ENCODE peak calls at places on chromosomes 1 and 21, in four cellular contexts. One of them, this sample, is unnamed.

GRCh38 chr1:22918644-22919043 is 54.0 kb downstream of the LACTBL1 start:
- DNase-seq in heart left ventricle: no peak
- DNase-seq in GM12878: no peak
- DNase-seq in right lobe of liver: no peak
- DNase-seq in this sample: no peak

GRCh38 chr1:93437976-93438605 is 9.8 kb upstream of the FNBP1L start:
- DNase-seq in right lobe of liver: no peak
- DNase-seq in heart left ventricle: no peak
- DNase-seq in GM12878: no peak
- DNase-seq in this sample: no peak

GRCh38 chr1:230308039-230308438 is 118.1 kb downstream of the PGBD5 start:
- DNase-seq in right lobe of liver: peak; percentile 72
- DNase-seq in GM12878: no peak
- DNase-seq in heart left ventricle: peak; percentile 70
- DNase-seq in this sample: peak; percentile 92

GRCh38 chr1:185920602-185921001 is 186.4 kb downstream of the HMCN1 start:
- DNase-seq in right lobe of liver: no peak
- DNase-seq in heart left ventricle: no peak
- DNase-seq in GM12878: no peak
- DNase-seq in this sample: no peak

GRCh38 chr1:61079276-61079897 is 3.0 kb upstream of the NFIA start:
- DNase-seq in right lobe of liver: no peak
- DNase-seq in GM12878: no peak
- DNase-seq in heart left ventricle: no peak
- DNase-seq in this sample: no peak

GRCh38 chr1:75632350-75632949 is 21.5 kb upstream of the SLC44A5 start:
- DNase-seq in heart left ventricle: no peak
- DNase-seq in GM12878: no peak
- DNase-seq in right lobe of liver: no peak
- DNase-seq in this sample: no peak

GRCh38 chr1:70222716-70223235 is 1.6 kb downstream of the SRSF11 start:
- DNase-seq in heart left ventricle: no peak
- DNase-seq in GM12878: no peak
- DNase-seq in right lobe of liver: no peak
- DNase-seq in this sample: no peak

GRCh38 chr1:40384413-40384762 is 10.9 kb downstream of the SMAP2 start:
- DNase-seq in GM12878: no peak
- DNase-seq in heart left ventricle: no peak
- DNase-seq in right lobe of liver: no peak
- DNase-seq in this sample: no peak

GRCh38 chr1:78145105-78145580 is 99.4 kb downstream of the GIPC2 start:
- DNase-seq in GM12878: no peak
- DNase-seq in right lobe of liver: peak; percentile 32
- DNase-seq in heart left ventricle: peak; percentile 34
- DNase-seq in this sample: peak; percentile 43

GRCh38 chr1:54952950-54953718 is 27.3 kb upstream of the TMEM61 start:
- DNase-seq in right lobe of liver: no peak
- DNase-seq in heart left ventricle: no peak
- DNase-seq in GM12878: no peak
- DNase-seq in this sample: no peak

GRCh38 chr1:9476790-9477463 is 62.3 kb upstream of the SLC25A33 start:
- DNase-seq in right lobe of liver: no peak
- DNase-seq in heart left ventricle: no peak
- DNase-seq in GM12878: no peak
- DNase-seq in this sample: no peak

GRCh38 chr21:46095814-46096595 is 1.9 kb upstream of the COL6A2 start:
- DNase-seq in GM12878: no peak
- DNase-seq in right lobe of liver: no peak
- DNase-seq in heart left ventricle: no peak
- DNase-seq in this sample: no peak

GRCh38 chr1:78035121-78035520 is 10.6 kb upstream of the GIPC2 start:
- DNase-seq in heart left ventricle: no peak
- DNase-seq in right lobe of liver: no peak
- DNase-seq in GM12878: no peak
- DNase-seq in this sample: no peak

GRCh38 chr1:77857557-77857956 is 30.9 kb upstream of the NEXN start:
- DNase-seq in GM12878: no peak
- DNase-seq in heart left ventricle: no peak
- DNase-seq in right lobe of liver: no peak
- DNase-seq in this sample: no peak

GRCh38 chr1:3697810-3698209 is 45.5 kb downstream of the TP73 start:
- DNase-seq in GM12878: no peak
- DNase-seq in heart left ventricle: no peak
- DNase-seq in right lobe of liver: no peak
- DNase-seq in this sample: peak; percentile 64

GRCh38 chr1:110228853-110229252 is 18.7 kb downstream of the KCNC4 start:
- DNase-seq in GM12878: no peak
- DNase-seq in right lobe of liver: no peak
- DNase-seq in heart left ventricle: no peak
- DNase-seq in this sample: no peak

GRCh38 chr21:38989097-38989744 is 183.5 kb downstream of the ETS2 start:
- DNase-seq in heart left ventricle: no peak
- DNase-seq in right lobe of liver: no peak
- DNase-seq in GM12878: no peak
- DNase-seq in this sample: no peak

GRCh38 chr1:15176898-15177665 is 23.5 kb downstream of the TMEM51 start:
- DNase-seq in right lobe of liver: no peak
- DNase-seq in GM12878: no peak
- DNase-seq in heart left ventricle: no peak
- DNase-seq in this sample: no peak

GRCh38 chr1:77553568-77554291 is 128.7 kb downstream of the ZZZ3 start:
- DNase-seq in GM12878: no peak
- DNase-seq in heart left ventricle: no peak
- DNase-seq in right lobe of liver: no peak
- DNase-seq in this sample: no peak

GRCh38 chr1:159598196-159598595 is 10.6 kb downstream of the APCS start:
- DNase-seq in right lobe of liver: no peak
- DNase-seq in heart left ventricle: no peak
- DNase-seq in GM12878: no peak
- DNase-seq in this sample: no peak

GRCh38 chr1:54204199-54204598 is 4.2 kb downstream of the MRPL37 start:
- DNase-seq in right lobe of liver: no peak
- DNase-seq in GM12878: no peak
- DNase-seq in heart left ventricle: no peak
- DNase-seq in this sample: no peak

GRCh38 chr1:18380288-18380687 is 100.4 kb upstream of the KLHDC7A start:
- DNase-seq in GM12878: no peak
- DNase-seq in heart left ventricle: no peak
- DNase-seq in right lobe of liver: no peak
- DNase-seq in this sample: no peak

GRCh38 chr1:119294728-119295127 is 73.9 kb upstream of the HAO2 start:
- DNase-seq in right lobe of liver: no peak
- DNase-seq in heart left ventricle: no peak
- DNase-seq in GM12878: no peak
- DNase-seq in this sample: no peak

GRCh38 chr1:64757213-64757612 is 12.3 kb downstream of the RAVER2 start:
- DNase-seq in heart left ventricle: no peak
- DNase-seq in right lobe of liver: no peak
- DNase-seq in GM12878: no peak
- DNase-seq in this sample: no peak

GRCh38 chr1:193703101-193703500 is 516.7 kb upstream of the B3GALT2 start:
- DNase-seq in heart left ventricle: no peak
- DNase-seq in GM12878: no peak
- DNase-seq in right lobe of liver: no peak
- DNase-seq in this sample: no peak

DNA sequence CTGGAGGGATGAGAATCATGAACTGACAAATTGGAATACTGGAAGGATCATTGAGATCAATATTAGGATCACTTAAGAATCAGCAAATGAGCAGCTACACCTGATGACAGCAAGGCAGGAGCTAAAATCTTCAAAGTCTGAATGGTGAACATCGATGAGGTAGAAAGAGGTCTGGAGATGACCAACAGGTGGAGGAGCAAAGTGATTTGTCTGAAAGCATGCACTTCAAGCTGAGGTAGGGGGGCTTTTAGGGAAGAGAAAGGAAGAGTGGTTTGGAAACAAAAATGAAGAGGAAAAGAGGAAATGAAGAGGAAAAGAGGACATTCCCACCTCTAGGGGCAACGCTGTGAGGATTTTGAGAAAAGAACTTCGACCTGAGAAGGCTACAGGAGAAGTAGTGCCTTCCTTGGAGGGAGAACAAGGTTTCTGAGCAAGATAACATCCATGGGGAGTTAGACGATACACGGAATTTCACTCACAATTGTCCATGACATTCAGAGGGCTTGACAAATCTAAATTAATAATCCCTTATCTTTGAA is 79.0 kb downstream of the APP start:
- DNase-seq in heart left ventricle: no peak
- DNase-seq in GM12878: no peak
- DNase-seq in right lobe of liver: no peak
- DNase-seq in this sample: no peak
- TF ChIP-seq CTCF in heart left ventricle: no peak
- TF ChIP-seq CTCF in GM12878: no peak
- TF ChIP-seq CTCF in right lobe of liver: no peak
- TF ChIP-seq CTCF in this sample: no peak

GRCh38 chr1:167821356-167821685 is 92.6 kb downstream of the ADCY10 start:
- DNase-seq in heart left ventricle: no peak
- DNase-seq in GM12878: no peak
- DNase-seq in right lobe of liver: no peak
- DNase-seq in this sample: no peak

GRCh38 chr1:167824163-167824794 is 89.7 kb downstream of the ADCY10 start:
- DNase-seq in GM12878: no peak
- DNase-seq in heart left ventricle: no peak
- DNase-seq in right lobe of liver: no peak
- DNase-seq in this sample: no peak

GRCh38 chr1:167821969-167822685 is 91.8 kb downstream of the ADCY10 start:
- DNase-seq in right lobe of liver: no peak
- DNase-seq in heart left ventricle: no peak
- DNase-seq in GM12878: no peak
- DNase-seq in this sample: no peak

GRCh38 chr1:167820684-167821355 is 93.1 kb downstream of the ADCY10 start:
- DNase-seq in right lobe of liver: no peak
- DNase-seq in GM12878: no peak
- DNase-seq in heart left ventricle: no peak
- DNase-seq in this sample: no peak

DNA sequence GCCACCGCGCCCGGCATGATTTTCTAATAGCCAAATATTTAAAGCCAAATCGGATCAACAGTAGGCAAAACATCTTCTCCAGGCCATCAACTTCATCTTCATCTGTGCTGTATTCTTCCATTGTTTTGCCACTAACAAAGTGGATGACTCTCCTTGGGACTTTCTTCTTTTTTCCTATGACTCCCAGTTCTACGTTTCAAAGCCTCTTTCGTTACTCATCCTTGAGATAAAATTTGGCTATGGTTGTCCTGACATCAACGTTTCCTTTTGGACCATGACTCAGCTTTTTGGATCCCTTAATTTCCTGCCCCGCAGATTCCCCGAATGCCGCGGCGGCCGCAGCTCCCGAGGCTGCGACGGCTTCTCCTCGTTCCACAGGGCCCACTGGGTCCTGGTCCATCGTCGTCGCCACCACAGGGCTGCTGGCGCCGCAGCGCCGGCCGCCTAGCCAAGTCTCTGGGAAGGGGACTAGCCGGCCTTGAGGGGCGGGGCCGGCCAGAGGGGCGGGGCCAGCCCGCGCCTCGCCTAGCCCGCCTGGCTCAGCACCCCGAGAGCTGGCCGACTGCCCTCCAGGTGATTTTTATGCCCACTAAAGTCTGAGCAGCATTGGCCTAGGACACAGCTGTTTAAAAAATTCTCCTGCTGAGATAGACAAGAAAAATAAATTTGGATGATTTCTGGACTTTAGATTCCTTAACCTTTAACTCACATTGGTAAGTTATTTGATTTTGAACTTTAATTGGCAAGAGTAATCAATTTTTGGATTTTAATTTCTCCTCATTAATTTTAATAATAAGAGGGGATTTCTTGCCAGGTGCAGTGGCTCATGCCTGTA is 93.9 kb downstream of the ADCY10 start:
- DNase-seq in heart left ventricle: peak; percentile 82
- DNase-seq in GM12878: no peak
- DNase-seq in right lobe of liver: peak; percentile 83
- DNase-seq in this sample: peak; percentile 62
- H3K4me3 ChIP-seq in heart left ventricle: no peak overlapping the region
- H3K4me3 ChIP-seq in GM12878: peak overlapping the region; percentile 61
- H3K4me3 ChIP-seq in right lobe of liver: peak overlapping the region; percentile 39
- H3K4me3 ChIP-seq in this sample: peak overlapping the region; percentile 39

GRCh38 chr1:31412732-31413404 is at the start of gene SERINC2:
- DNase-seq in right lobe of liver: peak; percentile 56
- DNase-seq in GM12878: no peak
- DNase-seq in heart left ventricle: no peak
- DNase-seq in this sample: no peak
- TF ChIP-seq POLR2A in right lobe of liver: peak; percentile 64
- TF ChIP-seq POLR2A in GM12878: no peak
- TF ChIP-seq POLR2A in heart left ventricle: no peak
- TF ChIP-seq POLR2A in this sample: peak; percentile 72

GRCh38 chr1:100277866-100278265 is 11.8 kb downstream of the RTCA start:
- DNase-seq in GM12878: no peak
- DNase-seq in right lobe of liver: no peak
- DNase-seq in heart left ventricle: no peak
- DNase-seq in this sample: no peak
- TF ChIP-seq CTCF in GM12878: peak; percentile 25
- TF ChIP-seq CTCF in right lobe of liver: no peak
- TF ChIP-seq CTCF in heart left ventricle: no peak
- TF ChIP-seq CTCF in this sample: no peak

GRCh38 chr21:16070207-16070651 is 340.4 kb downstream of the USP25 start:
- DNase-seq in heart left ventricle: no peak
- DNase-seq in right lobe of liver: no peak
- DNase-seq in GM12878: no peak
- DNase-seq in this sample: no peak
- H3K4me3 ChIP-seq in heart left ventricle: no peak overlapping the region
- H3K4me3 ChIP-seq in right lobe of liver: no peak overlapping the region
- H3K4me3 ChIP-seq in GM12878: no peak overlapping the region
- H3K4me3 ChIP-seq in this sample: no peak overlapping the region

DNA sequence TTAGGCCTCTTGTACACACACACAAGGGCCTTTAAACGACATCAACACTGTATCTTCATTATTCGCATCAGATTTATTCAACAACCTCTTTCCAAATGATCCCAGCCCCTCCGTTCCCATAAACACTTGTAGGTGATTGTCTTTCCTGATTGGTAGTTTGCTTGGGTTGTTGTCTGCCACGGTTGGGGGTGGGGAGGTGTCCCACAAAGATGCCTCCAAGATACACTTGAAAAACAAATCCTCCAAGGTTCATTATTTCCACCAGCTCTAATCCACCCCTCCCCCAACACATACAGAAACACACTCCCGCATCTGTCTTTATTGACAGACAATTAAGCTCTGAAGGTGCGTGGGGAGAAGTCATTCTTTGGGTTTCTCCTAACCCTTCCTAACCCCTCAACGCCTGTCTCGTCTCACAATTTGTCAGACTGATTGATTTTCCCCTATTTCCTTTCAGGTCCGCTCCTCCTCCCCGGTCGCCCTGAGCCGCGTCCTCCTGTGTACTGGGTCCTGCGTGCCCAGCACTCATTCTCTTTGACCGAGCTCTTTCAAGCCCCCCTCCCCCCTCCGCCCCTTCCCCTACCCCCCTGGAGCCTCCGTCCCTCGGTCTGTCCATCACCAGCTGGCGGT is 1.4 kb downstream of the WDR26 start:
- DNase-seq in heart left ventricle: peak; percentile 22
- DNase-seq in right lobe of liver: peak; percentile 37
- DNase-seq in GM12878: no peak
- DNase-seq in this sample: peak; percentile 55
- TF ChIP-seq POLR2A in heart left ventricle: no peak
- TF ChIP-seq POLR2A in right lobe of liver: no peak
- TF ChIP-seq POLR2A in GM12878: no peak
- TF ChIP-seq POLR2A in this sample: no peak

This sample was measured in Peyer's patch.